ENCODE peak calls at places on chromosomes 2 and 18, in four cellular contexts. O is stomach, Q is GM20000, V is mucosa of descending colon. M is an unnamed sample.

GRCh38 chr2:214810670-214811069 is 1.2 kb upstream of the BARD1 start:
- DNase-seq in O (no peak), Q (no peak), V (peak; percentile 37), M (no peak)

GRCh38 chr2:237618449-237618848 is 8.9 kb upstream of the LRRFIP1 start:
- DNase-seq in O (no peak), Q (no peak), V (no peak), M (no peak)

GRCh38 chr2:1915746-1916145 is 171.4 kb upstream of the PXDN start:
- DNase-seq in O (no peak), Q (no peak), V (no peak), M (no peak)

GRCh38 chr2:5932556-5933469 is 240.6 kb downstream of the SOX11 start:
- DNase-seq in O (peak; percentile 87), Q (no peak), V (no peak), M (no peak)

GRCh38 chr2:172381275-172381608 is 46.1 kb upstream of the ITGA6 start:
- DNase-seq in O (no peak), Q (no peak), V (no peak), M (no peak)

GRCh38 chr2:121810959-121811853 is 55.8 kb downstream of the TSN start:
- DNase-seq in O (peak; percentile 39), Q (peak; percentile 61), V (peak; percentile 42), M (peak; percentile 89)

GRCh38 chr2:55111570-55112228 is 61.4 kb upstream of the RTN4 start:
- DNase-seq in O (peak; percentile 48), Q (no peak), V (no peak), M (peak; percentile 95)

GRCh38 chr2:120852200-120852815 is 116.6 kb downstream of the GLI2 start:
- DNase-seq in O (no peak), Q (no peak), V (no peak), M (no peak)

GRCh38 chr18:49617329-49617695 is 55.5 kb downstream of the LIPG start:
- DNase-seq in O (no peak), Q (no peak), V (no peak), M (no peak)

GRCh38 chr18:57095884-57096283 is 51.0 kb upstream of the BOD1L2 start:
- DNase-seq in O (no peak), Q (no peak), V (no peak), M (no peak)

GRCh38 chr2:160157861-160158813 is 41.9 kb downstream of the ITGB6 start:
- DNase-seq in O (no peak), Q (no peak), V (no peak), M (no peak)

GRCh38 chr18:49778826-49779465 is 34.4 kb downstream of the ACAA2 start:
- DNase-seq in O (no peak), Q (no peak), V (no peak), M (peak; percentile 27)

GRCh38 chr18:28961669-28962228 is 784.8 kb upstream of the CDH2 start:
- DNase-seq in O (no peak), Q (no peak), V (no peak), M (peak; percentile 72)

GRCh38 chr2:149087751-149088150 is 49.3 kb downstream of the LYPD6B start:
- DNase-seq in O (no peak), Q (peak; percentile 8), V (no peak), M (no peak)

GRCh38 chr18:62556397-62556796 is 33.6 kb downstream of the ZCCHC2 start:
- DNase-seq in O (no peak), Q (no peak), V (no peak), M (no peak)

GRCh38 chr2:18643532-18644462 is 54.4 kb upstream of the NT5C1B start:
- DNase-seq in O (no peak), Q (no peak), V (no peak), M (no peak)

GRCh38 chr2:65037178-65037577 is 19.0 kb upstream of the CEP68 start:
- DNase-seq in O (no peak), Q (no peak), V (no peak), M (no peak)

GRCh38 chr2:102368461-102369109 is 13.0 kb downstream of the IL18R1 start:
- DNase-seq in O (no peak), Q (no peak), V (no peak), M (no peak)

DNA sequence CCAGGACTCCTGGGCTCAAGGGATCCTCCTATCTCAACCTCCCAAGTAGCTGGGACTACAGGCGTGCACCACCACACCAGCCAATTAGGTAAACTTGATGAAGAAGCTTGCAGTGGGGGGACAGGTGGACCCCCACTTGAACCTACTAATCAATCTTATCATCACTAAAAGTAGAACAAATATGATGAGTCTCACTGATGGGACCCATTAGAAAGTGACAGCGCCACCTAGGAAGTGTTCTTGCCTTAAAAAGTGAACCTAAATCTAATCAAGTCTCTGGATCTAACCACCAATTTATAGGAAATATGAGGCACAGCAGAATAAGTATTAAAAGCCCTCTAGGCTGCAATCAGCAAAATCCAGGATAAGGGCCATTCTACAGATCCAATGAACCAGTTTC is 79.2 kb downstream of the BIN1 start:
- DNase-seq in O (no peak), Q (no peak), V (no peak), M (no peak)
- TF ChIP-seq CTCF in O (no peak), Q (no peak), V (no peak), M (peak; percentile 43)

DNA sequence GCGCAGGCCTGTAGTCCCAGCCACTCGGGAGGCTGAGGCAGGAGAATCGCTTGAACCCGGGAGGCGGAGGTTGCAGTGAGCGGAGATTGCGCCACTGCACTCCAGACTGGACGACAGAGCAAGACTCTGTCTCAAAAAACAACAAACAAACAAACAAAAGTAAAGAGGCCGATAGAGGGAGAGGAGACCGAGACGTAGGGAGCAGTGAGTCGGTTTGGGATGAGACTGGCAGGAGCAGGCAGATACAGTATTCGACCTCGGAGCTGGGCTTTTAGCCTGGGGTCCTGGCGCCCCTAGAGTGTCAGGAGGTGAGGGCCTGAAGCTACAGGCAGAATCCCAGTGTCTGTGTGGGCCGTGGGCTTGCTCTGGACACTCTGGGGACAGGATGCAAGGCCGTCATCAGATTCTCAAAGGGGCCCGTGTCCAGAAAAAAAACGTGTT is 51.2 kb downstream of the SLC4A1AP start:
- DNase-seq in O (no peak), Q (no peak), V (no peak), M (no peak)
- TF ChIP-seq CTCF in O (no peak), Q (no peak), V (no peak), M (no peak)

GRCh38 chr2:217688494-217688893 is 314.3 kb downstream of the TNS1 start:
- DNase-seq in O (no peak), Q (no peak), V (no peak), M (no peak)
- TF ChIP-seq CTCF in O (no peak), Q (no peak), V (no peak), M (no peak)

DNA sequence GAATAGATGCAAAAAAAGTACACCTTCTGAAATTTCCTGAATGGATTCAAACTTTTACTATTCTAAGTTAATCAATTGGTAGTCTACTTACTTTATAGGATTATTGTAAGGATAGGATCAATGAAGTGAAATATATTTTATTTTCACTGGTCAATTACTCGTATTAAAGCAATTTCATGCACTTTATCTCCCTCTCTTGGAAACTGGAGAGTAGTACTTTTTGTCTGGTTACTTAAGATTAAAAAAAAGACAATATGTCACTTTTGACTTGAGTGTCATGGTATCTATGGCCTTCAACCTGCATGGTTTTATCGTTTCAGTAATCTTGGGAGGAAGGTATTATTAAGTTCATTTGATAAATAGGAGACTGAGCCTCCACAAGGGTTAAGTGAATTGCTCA is 1.0 kb upstream of the KYNU start:
- DNase-seq in O (no peak), Q (no peak), V (no peak), M (no peak)
- TF ChIP-seq CTCF in O (no peak), Q (no peak), V (no peak), M (no peak)

GRCh38 chr2:182758379-182758778 is 42.3 kb downstream of the DNAJC10 start:
- DNase-seq in O (no peak), Q (no peak), V (no peak), M (no peak)

GRCh38 chr2:182763311-182763912 is 47.4 kb downstream of the DNAJC10 start:
- DNase-seq in O (no peak), Q (peak; percentile 5), V (no peak), M (peak; percentile 62)

GRCh38 chr2:182766626-182767025 is 50.6 kb downstream of the DNAJC10 start:
- DNase-seq in O (no peak), Q (no peak), V (no peak), M (no peak)

GRCh38 chr2:182767578-182767977 is 51.5 kb downstream of the DNAJC10 start:
- DNase-seq in O (no peak), Q (peak; percentile 4), V (no peak), M (peak; percentile 43)

GRCh38 chr2:182761903-182762302 is 45.8 kb downstream of the DNAJC10 start:
- DNase-seq in O (no peak), Q (no peak), V (no peak), M (no peak)
- TF ChIP-seq CTCF in O (no peak), Q (no peak), V (no peak), M (no peak)

GRCh38 chr18:59139291-59139614 is 431 bp upstream of the SEC11C start:
- DNase-seq in O (peak; percentile 91), Q (peak; percentile 92), V (peak; percentile 93), M (peak; percentile 95)

GRCh38 chr18:59142274-59142673 is 2.6 kb downstream of the SEC11C start:
- DNase-seq in O (no peak), Q (peak; percentile 58), V (no peak), M (no peak)

GRCh38 chr18:59141294-59142068 is 1.8 kb downstream of the SEC11C start:
- DNase-seq in O (no peak), Q (no peak), V (no peak), M (peak; percentile 52)

GRCh38 chr18:59139615-59140286 is at the start of gene SEC11C:
- DNase-seq in O (peak; percentile 98), Q (peak; percentile 92), V (peak; percentile 96), M (peak; percentile 99)

GRCh38 chr18:59140287-59140885 is 702 bp downstream of the SEC11C start:
- DNase-seq in O (peak; percentile 28), Q (peak; percentile 14), V (no peak), M (peak; percentile 52)
- TF ChIP-seq CTCF in O (no peak), Q (no peak), V (no peak), M (no peak)